ENCODE peak calls at places on chromosomes 12 and 14, in seven cellular contexts. One of them, this sample, is unnamed.

GRCh38 chr12:70831538-70831937 is 89.0 kb downstream of the PTPRR start:
- DNase-seq in AG09309: no peak
- DNase-seq in upper lobe of right lung: no peak
- DNase-seq in chondrocyte: no peak
- DNase-seq in endothelial cell: no peak
- DNase-seq in fibroblast of lung: peak; percentile 13
- DNase-seq in GM23338: no peak
- DNase-seq in this sample: peak; percentile 51

GRCh38 chr14:50085570-50086315 is 30.6 kb downstream of the VCPKMT start:
- DNase-seq in AG09309: peak; percentile 33
- DNase-seq in upper lobe of right lung: no peak
- DNase-seq in chondrocyte: no peak
- DNase-seq in endothelial cell: no peak
- DNase-seq in fibroblast of lung: no peak
- DNase-seq in GM23338: no peak
- DNase-seq in this sample: no peak

GRCh38 chr12:32069071-32069470 is 37.6 kb upstream of the BICD1 start:
- DNase-seq in AG09309: no peak
- DNase-seq in upper lobe of right lung: no peak
- DNase-seq in chondrocyte: no peak
- DNase-seq in endothelial cell: no peak
- DNase-seq in fibroblast of lung: no peak
- DNase-seq in GM23338: no peak
- DNase-seq in this sample: no peak

GRCh38 chr12:14845350-14845750 is 2.0 kb upstream of the ART4 start:
- DNase-seq in AG09309: no peak
- DNase-seq in upper lobe of right lung: no peak
- DNase-seq in chondrocyte: no peak
- DNase-seq in endothelial cell: peak; percentile 43
- DNase-seq in fibroblast of lung: peak; percentile 73
- DNase-seq in GM23338: peak; percentile 88
- DNase-seq in this sample: peak; percentile 65

GRCh38 chr14:68232643-68233055 is 413.1 kb downstream of the RAD51B start:
- DNase-seq in AG09309: peak; percentile 95
- DNase-seq in upper lobe of right lung: no peak
- DNase-seq in chondrocyte: no peak
- DNase-seq in endothelial cell: no peak
- DNase-seq in fibroblast of lung: peak; percentile 97
- DNase-seq in GM23338: no peak
- DNase-seq in this sample: peak; percentile 84

GRCh38 chr12:124441443-124442190 is 125.8 kb downstream of the NCOR2 start:
- DNase-seq in AG09309: peak; percentile 89
- DNase-seq in upper lobe of right lung: no peak
- DNase-seq in chondrocyte: no peak
- DNase-seq in endothelial cell: no peak
- DNase-seq in fibroblast of lung: peak; percentile 87
- DNase-seq in GM23338: no peak
- DNase-seq in this sample: peak; percentile 89

GRCh38 chr14:71803539-71804260 is 128.5 kb upstream of the RGS6 start:
- DNase-seq in AG09309: no peak
- DNase-seq in upper lobe of right lung: no peak
- DNase-seq in chondrocyte: no peak
- DNase-seq in endothelial cell: no peak
- DNase-seq in fibroblast of lung: no peak
- DNase-seq in GM23338: no peak
- DNase-seq in this sample: no peak

GRCh38 chr14:34065690-34066391 is 115.0 kb upstream of the EGLN3 start:
- DNase-seq in AG09309: no peak
- DNase-seq in upper lobe of right lung: no peak
- DNase-seq in chondrocyte: no peak
- DNase-seq in endothelial cell: no peak
- DNase-seq in fibroblast of lung: no peak
- DNase-seq in GM23338: no peak
- DNase-seq in this sample: no peak

GRCh38 chr14:92863281-92863680 is 59.7 kb upstream of the CHGA start:
- DNase-seq in AG09309: no peak
- DNase-seq in upper lobe of right lung: no peak
- DNase-seq in chondrocyte: no peak
- DNase-seq in endothelial cell: no peak
- DNase-seq in fibroblast of lung: no peak
- DNase-seq in GM23338: no peak
- DNase-seq in this sample: no peak

GRCh38 chr14:104801284-104802119 is 601 bp downstream of the ZBTB42 start:
- DNase-seq in AG09309: no peak
- DNase-seq in upper lobe of right lung: no peak
- DNase-seq in chondrocyte: no peak
- DNase-seq in endothelial cell: no peak
- DNase-seq in fibroblast of lung: no peak
- DNase-seq in GM23338: no peak
- DNase-seq in this sample: no peak

GRCh38 chr14:104799239-104799599 is 1.7 kb upstream of the ZBTB42 start:
- DNase-seq in AG09309: no peak
- DNase-seq in upper lobe of right lung: no peak
- DNase-seq in chondrocyte: no peak
- DNase-seq in endothelial cell: no peak
- DNase-seq in fibroblast of lung: no peak
- DNase-seq in GM23338: no peak
- DNase-seq in this sample: no peak

GRCh38 chr14:104800600-104801283 is at the start of gene ZBTB42:
- DNase-seq in AG09309: no peak
- DNase-seq in upper lobe of right lung: peak; percentile 94
- DNase-seq in chondrocyte: no peak
- DNase-seq in endothelial cell: peak; percentile 39
- DNase-seq in fibroblast of lung: peak; percentile 39
- DNase-seq in GM23338: peak; percentile 74
- DNase-seq in this sample: peak; percentile 71

GRCh38 chr14:104798300-104799238 is 2.3 kb upstream of the ZBTB42 start:
- DNase-seq in AG09309: no peak
- DNase-seq in upper lobe of right lung: no peak
- DNase-seq in chondrocyte: no peak
- DNase-seq in endothelial cell: no peak
- DNase-seq in fibroblast of lung: no peak
- DNase-seq in GM23338: no peak
- DNase-seq in this sample: no peak

DNA sequence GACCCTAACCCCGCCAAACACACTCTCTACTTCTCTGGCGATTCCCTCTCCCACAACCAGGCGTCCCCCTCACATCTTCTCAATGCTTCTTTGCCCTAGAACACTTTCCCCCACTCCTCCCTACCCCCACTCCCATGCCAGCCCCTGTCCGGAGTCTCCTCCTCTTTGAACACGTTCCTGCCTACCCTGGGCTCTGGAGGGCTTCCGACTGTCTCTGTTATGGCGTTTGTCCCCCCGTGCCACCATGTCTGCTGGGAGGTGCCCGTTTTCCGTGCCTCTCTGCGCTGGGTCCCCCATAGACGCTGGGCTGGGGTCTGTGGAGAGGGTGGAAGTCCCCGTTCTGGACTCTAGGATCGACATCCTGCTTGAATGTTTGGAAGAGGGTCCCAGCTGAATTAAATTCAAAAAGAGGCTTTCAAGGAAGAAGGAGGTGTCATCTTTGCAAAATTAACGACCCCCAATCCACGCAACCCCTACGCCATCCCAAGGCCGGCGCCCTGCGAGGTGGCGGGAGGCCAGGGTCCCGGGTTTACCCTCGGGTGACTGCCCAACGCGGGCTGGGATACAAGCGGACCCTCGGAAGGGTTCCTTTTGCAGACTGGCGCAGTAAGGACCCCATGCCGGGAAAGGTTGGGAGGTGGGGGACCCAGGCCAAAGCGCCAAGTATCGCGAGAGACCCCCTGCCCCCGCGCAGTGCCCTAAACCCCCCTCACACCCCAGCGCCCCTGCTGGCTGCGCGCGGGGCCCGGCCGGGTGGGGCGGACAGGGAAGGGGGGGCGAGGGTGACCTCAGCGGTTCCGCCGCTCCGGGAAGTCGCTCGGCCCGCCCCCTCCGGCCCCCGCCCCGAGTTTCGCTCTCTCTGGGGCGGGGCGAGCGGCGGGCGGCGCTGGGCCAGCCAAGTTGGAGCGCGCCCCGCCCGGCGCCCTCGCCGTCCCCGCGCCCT is 973 bp upstream of the ZBTB42 start:
- DNase-seq in AG09309: no peak
- DNase-seq in upper lobe of right lung: peak; percentile 95
- DNase-seq in chondrocyte: no peak
- DNase-seq in endothelial cell: peak; percentile 72
- DNase-seq in fibroblast of lung: peak; percentile 78
- DNase-seq in GM23338: peak; percentile 86
- DNase-seq in this sample: peak; percentile 65
- TF ChIP-seq CTCF in AG09309: no peak
- TF ChIP-seq CTCF in upper lobe of right lung: peak; percentile 44
- TF ChIP-seq CTCF in chondrocyte: peak; percentile 57
- TF ChIP-seq CTCF in endothelial cell: no peak
- TF ChIP-seq CTCF in fibroblast of lung: peak; percentile 28
- TF ChIP-seq CTCF in GM23338: peak; percentile 37
- TF ChIP-seq CTCF in this sample: peak; percentile 36

GRCh38 chr12:79000501-79000900 is 135.9 kb downstream of the SYT1 start:
- DNase-seq in AG09309: no peak
- DNase-seq in upper lobe of right lung: no peak
- DNase-seq in chondrocyte: no peak
- DNase-seq in endothelial cell: no peak
- DNase-seq in fibroblast of lung: peak; percentile 53
- DNase-seq in GM23338: no peak
- DNase-seq in this sample: no peak

GRCh38 chr12:79008591-79008990 is 144.0 kb downstream of the SYT1 start:
- DNase-seq in AG09309: no peak
- DNase-seq in upper lobe of right lung: no peak
- DNase-seq in chondrocyte: no peak
- DNase-seq in endothelial cell: no peak
- DNase-seq in fibroblast of lung: no peak
- DNase-seq in GM23338: no peak
- DNase-seq in this sample: no peak

GRCh38 chr12:79001404-79001803 is 136.8 kb downstream of the SYT1 start:
- DNase-seq in AG09309: no peak
- DNase-seq in upper lobe of right lung: no peak
- DNase-seq in chondrocyte: no peak
- DNase-seq in endothelial cell: no peak
- DNase-seq in fibroblast of lung: no peak
- DNase-seq in GM23338: no peak
- DNase-seq in this sample: no peak

GRCh38 chr12:79006306-79006705 is 141.7 kb downstream of the SYT1 start:
- DNase-seq in AG09309: no peak
- DNase-seq in upper lobe of right lung: no peak
- DNase-seq in chondrocyte: no peak
- DNase-seq in endothelial cell: no peak
- DNase-seq in fibroblast of lung: peak; percentile 26
- DNase-seq in GM23338: no peak
- DNase-seq in this sample: peak; percentile 4
- TF ChIP-seq CTCF in AG09309: peak; percentile 49
- TF ChIP-seq CTCF in upper lobe of right lung: no peak
- TF ChIP-seq CTCF in chondrocyte: peak; percentile 68
- TF ChIP-seq CTCF in endothelial cell: peak; percentile 22
- TF ChIP-seq CTCF in fibroblast of lung: no peak
- TF ChIP-seq CTCF in GM23338: peak; percentile 35
- TF ChIP-seq CTCF in this sample: peak; percentile 13

GRCh38 chr14:83594874-83595273 is 1935.1 kb upstream of the FLRT2 start:
- DNase-seq in AG09309: no peak
- DNase-seq in upper lobe of right lung: no peak
- DNase-seq in chondrocyte: no peak
- DNase-seq in endothelial cell: no peak
- DNase-seq in fibroblast of lung: no peak
- DNase-seq in GM23338: peak; percentile 10
- DNase-seq in this sample: no peak
- TF ChIP-seq CTCF in AG09309: no peak
- TF ChIP-seq CTCF in upper lobe of right lung: no peak
- TF ChIP-seq CTCF in chondrocyte: no peak
- TF ChIP-seq CTCF in endothelial cell: no peak
- TF ChIP-seq CTCF in fibroblast of lung: no peak
- TF ChIP-seq CTCF in GM23338: no peak
- TF ChIP-seq CTCF in this sample: no peak

DNA sequence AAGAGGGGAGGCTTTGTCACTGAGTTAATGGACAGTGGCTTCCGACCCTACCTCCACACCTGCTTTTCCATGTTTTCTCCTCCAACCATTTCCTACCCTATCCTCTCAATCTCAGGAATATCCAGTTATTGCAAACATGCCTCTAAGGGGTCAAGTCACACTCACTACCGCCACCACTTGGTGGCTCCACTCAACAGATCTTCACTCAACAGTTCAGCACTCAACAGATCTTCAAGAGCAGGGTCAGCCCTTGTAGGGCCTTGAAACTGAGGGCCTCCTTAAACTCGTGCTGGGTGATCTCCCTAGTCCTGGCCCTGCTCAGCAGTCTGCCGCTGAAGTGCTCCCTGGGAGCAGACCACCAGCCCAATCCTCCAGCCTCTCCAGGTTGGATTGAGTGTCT is 14.2 kb downstream of the ZNF641 start:
- DNase-seq in AG09309: no peak
- DNase-seq in upper lobe of right lung: no peak
- DNase-seq in chondrocyte: no peak
- DNase-seq in endothelial cell: no peak
- DNase-seq in fibroblast of lung: no peak
- DNase-seq in GM23338: peak; percentile 53
- DNase-seq in this sample: no peak
- TF ChIP-seq CTCF in AG09309: no peak
- TF ChIP-seq CTCF in upper lobe of right lung: no peak
- TF ChIP-seq CTCF in chondrocyte: peak; percentile 33
- TF ChIP-seq CTCF in endothelial cell: no peak
- TF ChIP-seq CTCF in fibroblast of lung: no peak
- TF ChIP-seq CTCF in GM23338: peak; percentile 54
- TF ChIP-seq CTCF in this sample: no peak

GRCh38 chr14:23617539-23617938 is 18.6 kb upstream of the DHRS2 start:
- DNase-seq in AG09309: no peak
- DNase-seq in upper lobe of right lung: no peak
- DNase-seq in chondrocyte: no peak
- DNase-seq in endothelial cell: no peak
- DNase-seq in fibroblast of lung: no peak
- DNase-seq in GM23338: no peak
- DNase-seq in this sample: no peak
- TF ChIP-seq CTCF in AG09309: no peak
- TF ChIP-seq CTCF in upper lobe of right lung: no peak
- TF ChIP-seq CTCF in chondrocyte: no peak
- TF ChIP-seq CTCF in endothelial cell: no peak
- TF ChIP-seq CTCF in fibroblast of lung: no peak
- TF ChIP-seq CTCF in GM23338: no peak
- TF ChIP-seq CTCF in this sample: no peak

DNA sequence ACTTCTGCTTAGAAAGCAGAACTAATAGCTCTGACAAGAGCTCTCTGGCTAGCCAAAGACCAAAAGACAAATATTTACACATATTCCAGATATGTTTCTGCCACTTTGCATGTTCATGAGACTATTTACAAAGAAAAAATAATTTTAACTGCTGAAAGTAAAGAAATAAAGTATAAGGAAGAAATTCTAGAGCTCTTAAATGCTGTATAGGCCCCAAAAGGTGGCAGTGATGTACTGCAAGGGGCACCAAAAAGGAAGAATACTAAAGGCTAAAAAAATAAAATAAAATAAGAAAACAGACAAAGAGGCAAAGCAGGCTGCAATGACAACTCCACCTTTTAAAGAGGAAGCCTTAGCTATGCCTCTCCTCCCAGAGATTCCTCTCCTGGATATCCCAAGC is 23.0 kb downstream of the KLRK1 start:
- DNase-seq in AG09309: no peak
- DNase-seq in upper lobe of right lung: no peak
- DNase-seq in chondrocyte: no peak
- DNase-seq in endothelial cell: no peak
- DNase-seq in fibroblast of lung: peak; percentile 78
- DNase-seq in GM23338: no peak
- DNase-seq in this sample: no peak
- TF ChIP-seq CTCF in AG09309: peak; percentile 38
- TF ChIP-seq CTCF in upper lobe of right lung: peak; percentile 37
- TF ChIP-seq CTCF in chondrocyte: peak; percentile 81
- TF ChIP-seq CTCF in endothelial cell: no peak
- TF ChIP-seq CTCF in fibroblast of lung: no peak
- TF ChIP-seq CTCF in GM23338: peak; percentile 51
- TF ChIP-seq CTCF in this sample: no peak

GRCh38 chr12:113002155-113002554 is 23.8 kb downstream of the OAS2 start:
- DNase-seq in AG09309: no peak
- DNase-seq in upper lobe of right lung: no peak
- DNase-seq in chondrocyte: no peak
- DNase-seq in endothelial cell: no peak
- DNase-seq in fibroblast of lung: no peak
- DNase-seq in GM23338: no peak
- DNase-seq in this sample: no peak
- TF ChIP-seq CTCF in AG09309: no peak
- TF ChIP-seq CTCF in upper lobe of right lung: no peak
- TF ChIP-seq CTCF in chondrocyte: peak; percentile 31
- TF ChIP-seq CTCF in endothelial cell: peak; percentile 48
- TF ChIP-seq CTCF in fibroblast of lung: no peak
- TF ChIP-seq CTCF in GM23338: no peak
- TF ChIP-seq CTCF in this sample: no peak

This sample was measured in RWPE1.